ENCODE peak calls at places on chromosome 22, in six cellular contexts. O is epithelial cell of proximal tubule, R is AG10803, V is LNCaP clone FGC, U is A549, H is cardiac fibroblast. X is an unnamed sample.

GRCh38 chr22:28986366-28986765 is 75.3 kb downstream of the C22orf31 start:
- DNase-seq in O (no peak), R (peak; percentile 33), V (no peak), U (no peak), H (peak; percentile 63), X (peak; percentile 40)

GRCh38 chr22:30078320-30079311 is 1.6 kb upstream of the HORMAD2 start:
- DNase-seq in O (no peak), R (no peak), V (no peak), U (no peak), H (no peak), X (no peak)

GRCh38 chr22:40721266-40721665 is 42.0 kb downstream of the MCHR1 start:
- DNase-seq in O (no peak), R (peak; percentile 27), V (no peak), U (no peak), H (no peak), X (peak; percentile 35)

GRCh38 chr22:49372530-49373288 is 455.0 kb downstream of the BRD1 start:
- DNase-seq in O (no peak), R (no peak), V (no peak), U (peak; percentile 36), H (no peak), X (no peak)

GRCh38 chr22:28884754-28885375 is 1.5 kb downstream of the ZNRF3 start:
- DNase-seq in O (no peak), R (no peak), V (no peak), U (no peak), H (no peak), X (no peak)

GRCh38 chr22:17820879-17821439 is 46.7 kb upstream of the BID start:
- DNase-seq in O (no peak), R (no peak), V (no peak), U (no peak), H (no peak), X (no peak)

GRCh38 chr22:29914165-29914564 is 31.2 kb downstream of the MTMR3 start:
- DNase-seq in O (peak; percentile 74), R (peak; percentile 86), V (no peak), U (no peak), H (peak; percentile 62), X (peak; percentile 56)

GRCh38 chr22:23110922-23111527 is 30.8 kb downstream of the RSPH14 start:
- DNase-seq in O (no peak), R (no peak), V (no peak), U (no peak), H (no peak), X (no peak)

GRCh38 chr22:27220349-27220748 is 563.0 kb downstream of the MIAT start:
- DNase-seq in O (peak; percentile 67), R (peak; percentile 92), V (no peak), U (no peak), H (peak; percentile 73), X (peak; percentile 90)

GRCh38 chr22:25081409-25081824 is 118.2 kb upstream of the CRYBB3 start:
- DNase-seq in O (no peak), R (no peak), V (no peak), U (peak; percentile 49), H (peak; percentile 47), X (no peak)

GRCh38 chr22:45503816-45504702 is 1.4 kb downstream of the FBLN1 start:
- DNase-seq in O (no peak), R (peak; percentile 57), V (no peak), U (no peak), H (peak; percentile 54), X (peak; percentile 78)

GRCh38 chr22:25970348-25970995 is 198.8 kb upstream of the SEZ6L start:
- DNase-seq in O (no peak), R (no peak), V (no peak), U (no peak), H (no peak), X (no peak)

GRCh38 chr22:49735411-49736311 is 92.0 kb downstream of the BRD1 start:
- DNase-seq in O (no peak), R (no peak), V (no peak), U (no peak), H (peak; percentile 3), X (no peak)

GRCh38 chr22:47057916-47058585 is 295.6 kb downstream of the TBC1D22A start:
- DNase-seq in O (no peak), R (no peak), V (no peak), U (no peak), H (no peak), X (no peak)

GRCh38 chr22:33803371-33803770 is 116.9 kb downstream of the LARGE1 start:
- DNase-seq in O (peak; percentile 10), R (peak; percentile 97), V (no peak), U (no peak), H (peak; percentile 85), X (peak; percentile 56)

GRCh38 chr22:26624788-26625187 is 3.0 kb downstream of the CRYBA4 start:
- DNase-seq in O (no peak), R (no peak), V (no peak), U (no peak), H (no peak), X (no peak)

GRCh38 chr22:44604455-44604854 is 97.5 kb upstream of the PRR5 start:
- DNase-seq in O (no peak), R (no peak), V (no peak), U (no peak), H (no peak), X (no peak)

GRCh38 chr22:48205790-48206189 is 1443.3 kb downstream of the TBC1D22A start:
- DNase-seq in O (no peak), R (no peak), V (no peak), U (no peak), H (no peak), X (no peak)

GRCh38 chr22:26320469-26320868 is 108.6 kb upstream of the ASPHD2 start:
- DNase-seq in O (no peak), R (no peak), V (no peak), U (no peak), H (no peak), X (no peak)

DNA sequence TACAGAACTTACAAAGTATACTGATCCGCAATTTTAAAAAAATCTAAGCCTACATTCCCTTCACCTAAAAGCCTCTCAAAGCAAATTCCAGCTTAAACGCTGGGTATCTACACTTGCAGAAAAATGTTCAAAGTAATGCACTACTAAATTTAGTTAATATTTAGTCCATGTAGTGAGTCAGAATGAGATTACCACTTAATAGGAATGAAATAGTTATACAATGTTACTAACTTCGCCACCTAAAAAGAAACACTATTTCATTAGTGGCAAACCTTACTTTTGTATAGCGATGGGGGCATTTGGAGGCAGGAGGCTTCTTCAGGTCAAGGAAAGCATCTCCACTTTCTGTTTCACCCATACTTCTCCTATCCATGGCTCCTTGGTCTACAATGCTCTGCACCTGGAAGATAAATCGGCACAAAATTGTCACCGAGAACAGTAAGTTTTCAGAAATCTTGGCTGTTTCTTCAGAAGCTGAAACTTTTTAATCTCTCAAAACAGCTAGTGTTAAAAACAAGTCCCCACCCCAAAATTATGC is 1.2 kb downstream of the EIF4ENIF1 start:
- DNase-seq in O (no peak), R (no peak), V (no peak), U (no peak), H (no peak), X (no peak)
- H3K4me3 ChIP-seq in O (peak overlapping the region; percentile 93), R (peak overlapping the region; percentile 75), V (peak overlapping the region; percentile 92), U (peak overlapping the region; percentile 97), H (peak overlapping the region; percentile 92), X (peak overlapping the region; percentile 89)

GRCh38 chr22:37981282-37982011 is 2.9 kb downstream of the SOX10 start:
- DNase-seq in O (no peak), R (no peak), V (no peak), U (no peak), H (no peak), X (no peak)

GRCh38 chr22:37985050-37985585 is 763 bp upstream of the SOX10 start:
- DNase-seq in O (no peak), R (no peak), V (no peak), U (no peak), H (no peak), X (no peak)

GRCh38 chr22:37983860-37984791 is at the start of gene SOX10:
- DNase-seq in O (no peak), R (no peak), V (no peak), U (no peak), H (no peak), X (no peak)

GRCh38 chr22:37982151-37982838 is 2.1 kb downstream of the SOX10 start:
- DNase-seq in O (no peak), R (no peak), V (no peak), U (no peak), H (no peak), X (no peak)

DNA sequence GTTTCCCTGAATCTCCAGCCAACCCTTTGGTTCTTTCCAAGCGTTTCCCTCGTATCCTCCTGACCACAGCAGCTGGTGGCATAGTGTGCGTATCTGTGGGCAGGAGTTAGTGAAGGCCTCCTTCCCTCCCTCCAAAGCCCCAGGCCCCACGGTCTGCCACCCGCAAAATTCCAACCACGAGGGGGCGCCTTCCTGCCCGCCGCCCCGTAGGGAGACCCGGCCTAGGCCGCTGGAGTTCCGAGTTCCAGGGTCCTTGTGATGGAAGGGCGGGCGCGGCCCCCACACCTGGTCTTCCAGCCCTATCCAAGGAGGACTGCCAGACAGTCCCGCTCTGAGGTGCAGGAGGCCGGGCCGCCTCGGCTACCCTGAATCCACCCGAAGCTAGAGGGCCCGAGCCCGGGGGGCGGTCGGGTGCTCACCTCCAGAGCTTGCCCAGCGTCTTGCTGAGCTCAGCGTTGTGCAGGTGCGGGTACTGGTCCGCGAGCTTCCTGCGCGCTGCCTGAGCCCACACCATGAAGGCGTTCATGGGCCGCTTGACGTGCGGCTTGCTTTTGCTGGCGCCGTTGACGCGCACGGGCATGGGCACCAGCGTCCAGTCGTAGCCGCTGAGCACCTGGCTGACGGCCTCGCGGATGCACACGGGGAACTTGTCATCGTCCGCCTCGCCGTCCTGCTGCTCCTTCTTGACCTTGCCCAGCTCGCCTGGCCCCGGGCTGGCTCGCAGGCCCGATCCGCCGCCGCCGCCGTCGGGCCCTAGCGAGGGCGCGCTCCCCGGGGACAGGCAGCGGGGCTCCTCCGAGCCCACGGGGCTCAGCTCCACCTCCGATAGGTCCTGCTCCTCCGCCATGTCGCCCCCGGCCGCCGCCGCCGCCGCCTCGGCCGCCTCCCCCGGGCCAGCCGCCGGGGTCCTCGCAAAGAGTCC is 1.2 kb downstream of the SOX10 start:
- DNase-seq in O (no peak), R (no peak), V (no peak), U (no peak), H (no peak), X (no peak)
- TF ChIP-seq CTCF in O (peak; percentile 33), R (no peak), V (no peak), U (no peak), H (no peak), X (peak; percentile 39)

DNA sequence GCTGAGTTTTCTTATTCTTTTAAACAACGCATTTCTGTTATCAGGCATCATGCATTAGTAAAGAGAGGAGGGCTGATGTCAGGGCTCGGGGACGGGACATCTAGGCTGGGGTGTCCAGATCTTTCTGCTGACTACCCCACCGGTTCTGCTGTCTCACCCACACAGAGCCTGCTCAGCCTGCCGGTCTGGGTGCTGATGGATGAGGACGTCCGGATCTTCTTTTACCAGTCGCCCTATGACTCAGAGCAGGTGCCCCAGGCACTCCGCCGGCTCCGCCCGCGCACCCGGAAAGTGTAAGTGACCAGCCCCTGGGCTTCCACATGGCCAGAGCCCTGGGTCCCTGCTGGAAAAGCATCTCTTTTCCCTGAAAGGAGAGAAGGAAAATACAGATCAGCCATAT is 9.4 kb downstream of the NCF4 start:
- DNase-seq in O (no peak), R (no peak), V (no peak), U (peak; percentile 20), H (no peak), X (no peak)
- H3K4me3 ChIP-seq in O (no peak overlapping the region), R (no peak overlapping the region), V (no peak overlapping the region), U (no peak overlapping the region), H (no peak overlapping the region), X (no peak overlapping the region)

DNA sequence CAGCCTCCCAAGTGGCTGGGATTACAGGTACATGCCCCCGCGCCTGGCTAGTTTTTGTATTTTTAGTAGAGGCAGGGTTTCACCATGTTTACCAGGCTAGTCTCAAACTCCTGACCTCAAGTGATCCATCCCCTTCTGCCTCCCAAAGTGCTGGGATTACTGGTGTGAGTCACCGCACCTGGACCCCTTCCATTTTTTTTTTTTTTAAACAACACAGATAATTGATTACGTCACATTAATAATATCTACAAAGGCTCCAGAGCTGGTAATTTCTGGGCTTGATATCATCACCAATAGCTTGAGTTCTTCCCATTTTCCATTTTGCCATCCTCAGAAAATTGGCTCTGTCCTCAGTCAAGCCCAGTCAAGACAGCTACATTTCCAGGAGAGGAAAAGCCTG is 7.2 kb downstream of the TTLL1 start:
- DNase-seq in O (no peak), R (no peak), V (no peak), U (no peak), H (peak; percentile 36), X (no peak)
- TF ChIP-seq CTCF in O (no peak), R (no peak), V (no peak), U (no peak), H (no peak), X (no peak)